ENCODE peak calls at places on chromosomes 16 and 17, in seven cellular contexts. One of them, this sample, is unnamed.

GRCh38 chr16:83814654-83814985 is 6.8 kb downstream of the HSBP1 start:
- DNase-seq in stimulated activated CD4-positive, alpha-beta T cell treated with anti-CD3 and anti-CD28 coated beads, Interleukin-4, amount 100 ng/mL, for 4 hours: no peak
- DNase-seq in HuH-7: no peak
- DNase-seq in NCI-H1417: no peak
- DNase-seq in tibial artery: peak; percentile 17
- DNase-seq in stimulated activated CD8-positive, alpha-beta memory T cell treated with anti-CD3 and anti-CD28 coated beads, Interleukin-4, amount 100 ng/mL, for 4 hours: no peak
- DNase-seq in smooth muscle cell of the brain vasculature: no peak
- DNase-seq in this sample: no peak

GRCh38 chr17:55152236-55152635 is 112.5 kb upstream of the HLF start:
- DNase-seq in smooth muscle cell of the brain vasculature: no peak
- DNase-seq in stimulated activated CD8-positive, alpha-beta memory T cell treated with anti-CD3 and anti-CD28 coated beads, Interleukin-4, amount 100 ng/mL, for 4 hours: no peak
- DNase-seq in NCI-H1417: no peak
- DNase-seq in tibial artery: no peak
- DNase-seq in HuH-7: no peak
- DNase-seq in stimulated activated CD4-positive, alpha-beta T cell treated with anti-CD3 and anti-CD28 coated beads, Interleukin-4, amount 100 ng/mL, for 4 hours: no peak
- DNase-seq in this sample: no peak

GRCh38 chr17:76090517-76091135 is 11.6 kb downstream of the ZACN start:
- DNase-seq in tibial artery: no peak
- DNase-seq in smooth muscle cell of the brain vasculature: no peak
- DNase-seq in HuH-7: no peak
- DNase-seq in stimulated activated CD4-positive, alpha-beta T cell treated with anti-CD3 and anti-CD28 coated beads, Interleukin-4, amount 100 ng/mL, for 4 hours: no peak
- DNase-seq in stimulated activated CD8-positive, alpha-beta memory T cell treated with anti-CD3 and anti-CD28 coated beads, Interleukin-4, amount 100 ng/mL, for 4 hours: no peak
- DNase-seq in NCI-H1417: no peak
- DNase-seq in this sample: no peak

GRCh38 chr17:17059301-17059890 is 17.1 kb downstream of the MPRIP start:
- DNase-seq in NCI-H1417: no peak
- DNase-seq in stimulated activated CD4-positive, alpha-beta T cell treated with anti-CD3 and anti-CD28 coated beads, Interleukin-4, amount 100 ng/mL, for 4 hours: no peak
- DNase-seq in stimulated activated CD8-positive, alpha-beta memory T cell treated with anti-CD3 and anti-CD28 coated beads, Interleukin-4, amount 100 ng/mL, for 4 hours: no peak
- DNase-seq in HuH-7: no peak
- DNase-seq in tibial artery: peak; percentile 61
- DNase-seq in smooth muscle cell of the brain vasculature: no peak
- DNase-seq in this sample: no peak

GRCh38 chr17:4592240-4593005 is 8.1 kb downstream of the SMTNL2 start:
- DNase-seq in stimulated activated CD4-positive, alpha-beta T cell treated with anti-CD3 and anti-CD28 coated beads, Interleukin-4, amount 100 ng/mL, for 4 hours: no peak
- DNase-seq in smooth muscle cell of the brain vasculature: no peak
- DNase-seq in tibial artery: no peak
- DNase-seq in HuH-7: no peak
- DNase-seq in stimulated activated CD8-positive, alpha-beta memory T cell treated with anti-CD3 and anti-CD28 coated beads, Interleukin-4, amount 100 ng/mL, for 4 hours: no peak
- DNase-seq in NCI-H1417: no peak
- DNase-seq in this sample: no peak

GRCh38 chr17:41008811-41009210 is at the start of gene KRTAP3-1:
- DNase-seq in NCI-H1417: peak; percentile 66
- DNase-seq in smooth muscle cell of the brain vasculature: no peak
- DNase-seq in stimulated activated CD8-positive, alpha-beta memory T cell treated with anti-CD3 and anti-CD28 coated beads, Interleukin-4, amount 100 ng/mL, for 4 hours: no peak
- DNase-seq in stimulated activated CD4-positive, alpha-beta T cell treated with anti-CD3 and anti-CD28 coated beads, Interleukin-4, amount 100 ng/mL, for 4 hours: no peak
- DNase-seq in HuH-7: no peak
- DNase-seq in tibial artery: no peak
- DNase-seq in this sample: no peak

GRCh38 chr17:74427763-74428153 is 4.1 kb upstream of the GPRC5C start:
- DNase-seq in tibial artery: no peak
- DNase-seq in stimulated activated CD8-positive, alpha-beta memory T cell treated with anti-CD3 and anti-CD28 coated beads, Interleukin-4, amount 100 ng/mL, for 4 hours: no peak
- DNase-seq in smooth muscle cell of the brain vasculature: no peak
- DNase-seq in NCI-H1417: no peak
- DNase-seq in HuH-7: no peak
- DNase-seq in stimulated activated CD4-positive, alpha-beta T cell treated with anti-CD3 and anti-CD28 coated beads, Interleukin-4, amount 100 ng/mL, for 4 hours: no peak
- DNase-seq in this sample: no peak

GRCh38 chr16:86110726-86111125 is 211.8 kb downstream of the IRF8 start:
- DNase-seq in NCI-H1417: no peak
- DNase-seq in smooth muscle cell of the brain vasculature: no peak
- DNase-seq in stimulated activated CD8-positive, alpha-beta memory T cell treated with anti-CD3 and anti-CD28 coated beads, Interleukin-4, amount 100 ng/mL, for 4 hours: no peak
- DNase-seq in tibial artery: peak; percentile 12
- DNase-seq in stimulated activated CD4-positive, alpha-beta T cell treated with anti-CD3 and anti-CD28 coated beads, Interleukin-4, amount 100 ng/mL, for 4 hours: no peak
- DNase-seq in HuH-7: no peak
- DNase-seq in this sample: no peak